ENCODE peak calls at places on chromosomes 13 and 19, in ten cellular contexts. One of them, this sample, is unnamed.
A peak's percentile ranks its signal among the peaks of the same experiment; 100 is the strongest.

GRCh38 chr13:42113478-42113877 is 65.0 kb downstream of the DGKH start:
- DNase-seq in neuronal stem cell: no peak
- DNase-seq in coronary artery: no peak
- DNase-seq in cardiac muscle cell: no peak
- DNase-seq in mucosa of descending colon: no peak
- DNase-seq in HL-60: no peak
- DNase-seq in A549: no peak
- DNase-seq in naive thymus-derived CD4-positive, alpha-beta T cell: no peak
- DNase-seq in CD8-positive, alpha-beta memory T cell: no peak
- DNase-seq in heart right ventricle: no peak
- DNase-seq in this sample: no peak

GRCh38 chr19:49212302-49212701 is 54.7 kb downstream of the TRPM4 start:
- DNase-seq in heart right ventricle: no peak
- DNase-seq in A549: no peak
- DNase-seq in cardiac muscle cell: peak; percentile 86
- DNase-seq in neuronal stem cell: no peak
- DNase-seq in naive thymus-derived CD4-positive, alpha-beta T cell: no peak
- DNase-seq in CD8-positive, alpha-beta memory T cell: no peak
- DNase-seq in mucosa of descending colon: no peak
- DNase-seq in coronary artery: no peak
- DNase-seq in HL-60: no peak
- DNase-seq in this sample: no peak

GRCh38 chr13:69946443-69946955 is 161.1 kb upstream of the ATXN8OS start:
- DNase-seq in cardiac muscle cell: no peak
- DNase-seq in heart right ventricle: no peak
- DNase-seq in neuronal stem cell: no peak
- DNase-seq in CD8-positive, alpha-beta memory T cell: no peak
- DNase-seq in coronary artery: no peak
- DNase-seq in A549: no peak
- DNase-seq in mucosa of descending colon: no peak
- DNase-seq in naive thymus-derived CD4-positive, alpha-beta T cell: no peak
- DNase-seq in HL-60: no peak
- DNase-seq in this sample: no peak

GRCh38 chr13:38527140-38527539 is 159.7 kb upstream of the FREM2 start:
- DNase-seq in neuronal stem cell: no peak
- DNase-seq in coronary artery: no peak
- DNase-seq in heart right ventricle: no peak
- DNase-seq in cardiac muscle cell: no peak
- DNase-seq in A549: no peak
- DNase-seq in HL-60: no peak
- DNase-seq in CD8-positive, alpha-beta memory T cell: no peak
- DNase-seq in mucosa of descending colon: no peak
- DNase-seq in naive thymus-derived CD4-positive, alpha-beta T cell: no peak
- DNase-seq in this sample: no peak

GRCh38 chr13:73722120-73722519 is 412.1 kb downstream of the KLF12 start:
- DNase-seq in CD8-positive, alpha-beta memory T cell: no peak
- DNase-seq in mucosa of descending colon: no peak
- DNase-seq in A549: peak; percentile 21
- DNase-seq in cardiac muscle cell: peak; percentile 49
- DNase-seq in HL-60: no peak
- DNase-seq in naive thymus-derived CD4-positive, alpha-beta T cell: no peak
- DNase-seq in neuronal stem cell: no peak
- DNase-seq in coronary artery: no peak
- DNase-seq in heart right ventricle: no peak
- DNase-seq in this sample: no peak

GRCh38 chr13:97317933-97318332 is 95.8 kb downstream of the MBNL2 start:
- DNase-seq in neuronal stem cell: no peak
- DNase-seq in coronary artery: no peak
- DNase-seq in A549: no peak
- DNase-seq in mucosa of descending colon: no peak
- DNase-seq in heart right ventricle: no peak
- DNase-seq in CD8-positive, alpha-beta memory T cell: no peak
- DNase-seq in naive thymus-derived CD4-positive, alpha-beta T cell: no peak
- DNase-seq in HL-60: no peak
- DNase-seq in cardiac muscle cell: no peak
- DNase-seq in this sample: no peak

GRCh38 chr19:38917921-38918491 is 6.0 kb upstream of the CCER2 start:
- DNase-seq in A549: peak; percentile 75
- DNase-seq in neuronal stem cell: no peak
- DNase-seq in HL-60: peak; percentile 7
- DNase-seq in cardiac muscle cell: peak; percentile 15
- DNase-seq in CD8-positive, alpha-beta memory T cell: no peak
- DNase-seq in heart right ventricle: no peak
- DNase-seq in coronary artery: no peak
- DNase-seq in naive thymus-derived CD4-positive, alpha-beta T cell: no peak
- DNase-seq in mucosa of descending colon: peak; percentile 21
- DNase-seq in this sample: no peak

GRCh38 chr19:11154683-11155047 is 917 bp downstream of the SPC24 start:
- DNase-seq in heart right ventricle: no peak
- DNase-seq in HL-60: no peak
- DNase-seq in mucosa of descending colon: no peak
- DNase-seq in cardiac muscle cell: no peak
- DNase-seq in coronary artery: no peak
- DNase-seq in naive thymus-derived CD4-positive, alpha-beta T cell: no peak
- DNase-seq in CD8-positive, alpha-beta memory T cell: no peak
- DNase-seq in neuronal stem cell: no peak
- DNase-seq in A549: no peak
- DNase-seq in this sample: no peak

GRCh38 chr19:17579523-17580244 is 24.2 kb downstream of the COLGALT1 start:
- DNase-seq in cardiac muscle cell: peak; percentile 67
- DNase-seq in CD8-positive, alpha-beta memory T cell: no peak
- DNase-seq in naive thymus-derived CD4-positive, alpha-beta T cell: peak; percentile 30
- DNase-seq in A549: peak; percentile 87
- DNase-seq in mucosa of descending colon: peak; percentile 84
- DNase-seq in coronary artery: no peak
- DNase-seq in heart right ventricle: peak; percentile 35
- DNase-seq in neuronal stem cell: peak; percentile 45
- DNase-seq in HL-60: peak; percentile 36
- DNase-seq in this sample: no peak

GRCh38 chr13:42574011-42574410 is at the start of gene TNFSF11:
- DNase-seq in neuronal stem cell: no peak
- DNase-seq in mucosa of descending colon: peak; percentile 13
- DNase-seq in A549: no peak
- DNase-seq in naive thymus-derived CD4-positive, alpha-beta T cell: no peak
- DNase-seq in cardiac muscle cell: peak; percentile 33
- DNase-seq in HL-60: no peak
- DNase-seq in CD8-positive, alpha-beta memory T cell: no peak
- DNase-seq in heart right ventricle: no peak
- DNase-seq in coronary artery: no peak
- DNase-seq in this sample: no peak

GRCh38 chr19:13007292-13008045 is 12.2 kb downstream of the NFIX start:
- DNase-seq in cardiac muscle cell: no peak
- DNase-seq in HL-60: no peak
- DNase-seq in neuronal stem cell: no peak
- DNase-seq in coronary artery: no peak
- DNase-seq in naive thymus-derived CD4-positive, alpha-beta T cell: no peak
- DNase-seq in CD8-positive, alpha-beta memory T cell: no peak
- DNase-seq in mucosa of descending colon: peak; percentile 69
- DNase-seq in heart right ventricle: peak; percentile 65
- DNase-seq in A549: no peak
- DNase-seq in this sample: peak; percentile 94

GRCh38 chr13:77980592-77980991 is 62.0 kb upstream of the EDNRB start:
- DNase-seq in neuronal stem cell: no peak
- DNase-seq in mucosa of descending colon: no peak
- DNase-seq in CD8-positive, alpha-beta memory T cell: no peak
- DNase-seq in HL-60: no peak
- DNase-seq in cardiac muscle cell: peak; percentile 85
- DNase-seq in heart right ventricle: peak; percentile 18
- DNase-seq in naive thymus-derived CD4-positive, alpha-beta T cell: no peak
- DNase-seq in coronary artery: no peak
- DNase-seq in A549: peak; percentile 31
- DNase-seq in this sample: no peak

GRCh38 chr19:44807162-44807561 is 1.7 kb upstream of the BCAM start:
- DNase-seq in A549: peak; percentile 83
- DNase-seq in coronary artery: no peak
- DNase-seq in HL-60: no peak
- DNase-seq in naive thymus-derived CD4-positive, alpha-beta T cell: no peak
- DNase-seq in cardiac muscle cell: no peak
- DNase-seq in mucosa of descending colon: peak; percentile 75
- DNase-seq in neuronal stem cell: no peak
- DNase-seq in CD8-positive, alpha-beta memory T cell: no peak
- DNase-seq in heart right ventricle: no peak
- DNase-seq in this sample: peak; percentile 89

GRCh38 chr19:1567116-1567847 is 843 bp downstream of the MEX3D start:
- DNase-seq in naive thymus-derived CD4-positive, alpha-beta T cell: no peak
- DNase-seq in coronary artery: no peak
- DNase-seq in mucosa of descending colon: peak; percentile 34
- DNase-seq in HL-60: no peak
- DNase-seq in cardiac muscle cell: peak; percentile 57
- DNase-seq in neuronal stem cell: no peak
- DNase-seq in heart right ventricle: no peak
- DNase-seq in CD8-positive, alpha-beta memory T cell: no peak
- DNase-seq in A549: no peak
- DNase-seq in this sample: no peak

GRCh38 chr13:110469597-110469996 is 91.9 kb downstream of the RAB20 start:
- DNase-seq in CD8-positive, alpha-beta memory T cell: no peak
- DNase-seq in A549: no peak
- DNase-seq in mucosa of descending colon: no peak
- DNase-seq in heart right ventricle: no peak
- DNase-seq in naive thymus-derived CD4-positive, alpha-beta T cell: no peak
- DNase-seq in coronary artery: no peak
- DNase-seq in neuronal stem cell: no peak
- DNase-seq in cardiac muscle cell: no peak
- DNase-seq in HL-60: no peak
- DNase-seq in this sample: no peak

GRCh38 chr13:114087430-114087829 is 45.0 kb downstream of the RASA3 start:
- DNase-seq in CD8-positive, alpha-beta memory T cell: no peak
- DNase-seq in HL-60: no peak
- DNase-seq in naive thymus-derived CD4-positive, alpha-beta T cell: no peak
- DNase-seq in cardiac muscle cell: no peak
- DNase-seq in heart right ventricle: no peak
- DNase-seq in mucosa of descending colon: peak; percentile 0
- DNase-seq in coronary artery: no peak
- DNase-seq in A549: no peak
- DNase-seq in neuronal stem cell: no peak
- DNase-seq in this sample: no peak

GRCh38 chr19:56613639-56614038 is 18.5 kb downstream of the ZNF71 start:
- DNase-seq in naive thymus-derived CD4-positive, alpha-beta T cell: no peak
- DNase-seq in coronary artery: no peak
- DNase-seq in mucosa of descending colon: no peak
- DNase-seq in CD8-positive, alpha-beta memory T cell: no peak
- DNase-seq in A549: no peak
- DNase-seq in cardiac muscle cell: no peak
- DNase-seq in neuronal stem cell: no peak
- DNase-seq in HL-60: no peak
- DNase-seq in heart right ventricle: no peak
- DNase-seq in this sample: no peak

GRCh38 chr13:34748078-34748477 is 194.0 kb upstream of the NBEA start:
- DNase-seq in cardiac muscle cell: peak; percentile 100
- DNase-seq in CD8-positive, alpha-beta memory T cell: no peak
- DNase-seq in coronary artery: no peak
- DNase-seq in A549: no peak
- DNase-seq in heart right ventricle: peak; percentile 79
- DNase-seq in neuronal stem cell: no peak
- DNase-seq in HL-60: no peak
- DNase-seq in naive thymus-derived CD4-positive, alpha-beta T cell: no peak
- DNase-seq in mucosa of descending colon: peak; percentile 37
- DNase-seq in this sample: peak; percentile 11

DNA sequence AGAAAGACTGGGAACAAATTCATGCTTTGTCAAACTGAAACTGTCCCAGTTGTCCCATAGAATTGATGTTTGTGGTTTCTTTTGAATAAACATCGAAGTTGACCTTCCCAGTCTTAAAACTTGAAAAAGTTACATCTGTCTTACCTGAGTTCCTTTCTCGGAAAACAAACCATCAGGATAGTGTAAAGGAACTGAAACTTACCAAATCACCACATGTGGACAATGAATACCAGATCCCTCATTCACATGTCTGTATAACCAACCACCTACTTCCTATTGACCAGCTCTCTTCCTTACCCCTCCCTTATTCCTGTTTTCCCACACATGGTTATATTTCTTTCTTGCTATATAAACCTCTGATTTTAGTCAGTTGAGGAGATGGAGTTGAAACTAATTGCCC is 791.7 kb upstream of the PCDH20 start:
- DNase-seq in cardiac muscle cell: no peak
- DNase-seq in CD8-positive, alpha-beta memory T cell: no peak
- DNase-seq in mucosa of descending colon: no peak
- DNase-seq in HL-60: no peak
- DNase-seq in coronary artery: no peak
- DNase-seq in heart right ventricle: no peak
- DNase-seq in A549: no peak
- DNase-seq in naive thymus-derived CD4-positive, alpha-beta T cell: no peak
- DNase-seq in neuronal stem cell: no peak
- DNase-seq in this sample: no peak
- H3K4me3 ChIP-seq in cardiac muscle cell: no peak overlapping the region
- H3K4me3 ChIP-seq in CD8-positive, alpha-beta memory T cell: no peak overlapping the region
- H3K4me3 ChIP-seq in mucosa of descending colon: no peak overlapping the region
- H3K4me3 ChIP-seq in HL-60: no peak overlapping the region
- H3K4me3 ChIP-seq in coronary artery: no peak overlapping the region
- H3K4me3 ChIP-seq in heart right ventricle: no peak overlapping the region
- H3K4me3 ChIP-seq in A549: no peak overlapping the region
- H3K4me3 ChIP-seq in naive thymus-derived CD4-positive, alpha-beta T cell: no peak overlapping the region
- H3K4me3 ChIP-seq in neuronal stem cell: no peak overlapping the region
- H3K4me3 ChIP-seq in this sample: no peak overlapping the region

GRCh38 chr19:19181614-19182013 is 10.3 kb downstream of the BORCS8 start:
- DNase-seq in coronary artery: no peak
- DNase-seq in heart right ventricle: no peak
- DNase-seq in A549: no peak
- DNase-seq in mucosa of descending colon: no peak
- DNase-seq in HL-60: peak; percentile 83
- DNase-seq in CD8-positive, alpha-beta memory T cell: no peak
- DNase-seq in cardiac muscle cell: no peak
- DNase-seq in neuronal stem cell: no peak
- DNase-seq in naive thymus-derived CD4-positive, alpha-beta T cell: no peak
- DNase-seq in this sample: no peak
- H3K4me3 ChIP-seq in coronary artery: no peak overlapping the region
- H3K4me3 ChIP-seq in heart right ventricle: no peak overlapping the region
- H3K4me3 ChIP-seq in A549: no peak overlapping the region
- H3K4me3 ChIP-seq in mucosa of descending colon: no peak overlapping the region
- H3K4me3 ChIP-seq in HL-60: no peak overlapping the region
- H3K4me3 ChIP-seq in CD8-positive, alpha-beta memory T cell: no peak overlapping the region
- H3K4me3 ChIP-seq in cardiac muscle cell: no peak overlapping the region
- H3K4me3 ChIP-seq in neuronal stem cell: no peak overlapping the region
- H3K4me3 ChIP-seq in naive thymus-derived CD4-positive, alpha-beta T cell: no peak overlapping the region
- H3K4me3 ChIP-seq in this sample: no peak overlapping the region

GRCh38 chr19:51550848-51551672 is 19.6 kb upstream of the SIGLEC6 start:
- DNase-seq in naive thymus-derived CD4-positive, alpha-beta T cell: no peak
- DNase-seq in coronary artery: no peak
- DNase-seq in CD8-positive, alpha-beta memory T cell: no peak
- DNase-seq in neuronal stem cell: no peak
- DNase-seq in cardiac muscle cell: no peak
- DNase-seq in A549: no peak
- DNase-seq in heart right ventricle: no peak
- DNase-seq in HL-60: no peak
- DNase-seq in mucosa of descending colon: no peak
- DNase-seq in this sample: no peak
- H3K4me3 ChIP-seq in naive thymus-derived CD4-positive, alpha-beta T cell: no peak overlapping the region
- H3K4me3 ChIP-seq in coronary artery: no peak overlapping the region
- H3K4me3 ChIP-seq in CD8-positive, alpha-beta memory T cell: no peak overlapping the region
- H3K4me3 ChIP-seq in neuronal stem cell: no peak overlapping the region
- H3K4me3 ChIP-seq in cardiac muscle cell: no peak overlapping the region
- H3K4me3 ChIP-seq in A549: no peak overlapping the region
- H3K4me3 ChIP-seq in heart right ventricle: no peak overlapping the region
- H3K4me3 ChIP-seq in HL-60: no peak overlapping the region
- H3K4me3 ChIP-seq in mucosa of descending colon: no peak overlapping the region
- H3K4me3 ChIP-seq in this sample: no peak overlapping the region

DNA sequence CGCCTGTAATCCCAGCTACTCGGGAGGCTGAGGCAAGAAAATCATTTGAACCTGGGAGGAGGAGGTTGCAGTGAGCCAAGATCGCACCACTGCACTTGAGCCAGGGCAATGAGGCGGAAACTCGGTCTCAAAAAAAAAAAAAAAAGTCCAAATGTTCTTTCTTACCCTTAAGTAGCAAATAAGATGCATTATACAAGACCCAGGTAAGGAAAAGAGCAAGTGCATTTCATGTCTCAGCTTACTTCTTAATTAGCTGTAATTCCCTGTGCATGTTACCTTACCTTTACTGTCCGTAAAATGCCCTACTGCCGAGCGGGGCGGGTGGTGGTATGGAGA is 3.8 kb upstream of the ZNF681 start:
- DNase-seq in heart right ventricle: no peak
- DNase-seq in naive thymus-derived CD4-positive, alpha-beta T cell: no peak
- DNase-seq in coronary artery: no peak
- DNase-seq in mucosa of descending colon: no peak
- DNase-seq in CD8-positive, alpha-beta memory T cell: no peak
- DNase-seq in HL-60: no peak
- DNase-seq in neuronal stem cell: no peak
- DNase-seq in cardiac muscle cell: no peak
- DNase-seq in A549: no peak
- DNase-seq in this sample: no peak
- H3K4me3 ChIP-seq in heart right ventricle: peak overlapping the region; percentile 87
- H3K4me3 ChIP-seq in naive thymus-derived CD4-positive, alpha-beta T cell: peak overlapping the region; percentile 91
- H3K4me3 ChIP-seq in coronary artery: peak overlapping the region; percentile 89
- H3K4me3 ChIP-seq in mucosa of descending colon: peak overlapping the region; percentile 35
- H3K4me3 ChIP-seq in CD8-positive, alpha-beta memory T cell: peak overlapping the region; percentile 94
- H3K4me3 ChIP-seq in HL-60: no peak overlapping the region
- H3K4me3 ChIP-seq in neuronal stem cell: peak overlapping the region; percentile 85
- H3K4me3 ChIP-seq in cardiac muscle cell: peak overlapping the region; percentile 43
- H3K4me3 ChIP-seq in A549: no peak overlapping the region
- H3K4me3 ChIP-seq in this sample: peak overlapping the region; percentile 72